ENCODE peak calls at places on chromosomes 11 and 22, in five cellular contexts. P is HCT116; J is astrocyte of the spinal cord; F is CD4-positive, alpha-beta T cell; K is astrocyte of the cerebellum. A is an unnamed sample.

GRCh38 chr22:19921544-19922081 is 20.0 kb upstream of the COMT start:
- DNase-seq in P (no peak), J (no peak), F (no peak), K (no peak), A (no peak)

GRCh38 chr11:1875093-1875785 is 16.5 kb downstream of the PRR33 start:
- DNase-seq in P (no peak), J (no peak), F (no peak), K (no peak), A (no peak)

GRCh38 chr22:26323013-26323412 is 106.0 kb upstream of the ASPHD2 start:
- DNase-seq in P (no peak), J (no peak), F (no peak), K (no peak), A (no peak)

GRCh38 chr11:34624069-34624468 is 3.2 kb downstream of the EHF start:
- DNase-seq in P (no peak), J (no peak), F (no peak), K (no peak), A (peak)

GRCh38 chr11:7583248-7583647 is 69.4 kb downstream of the PPFIBP2 start:
- DNase-seq in P (no peak), J (no peak), F (no peak), K (no peak), A (no peak)

GRCh38 chr11:40293655-40294342 is 1165.7 kb downstream of the LRRC4C start:
- DNase-seq in P (no peak), J (peak), F (no peak), K (peak), A (no peak)

GRCh38 chr11:118878187-118878586 is 5.5 kb upstream of the CXCR5 start:
- DNase-seq in P (no peak), J (no peak), F (no peak), K (no peak), A (no peak)

GRCh38 chr11:70038034-70038834 is 39.9 kb upstream of the ANO1 start:
- DNase-seq in P (no peak), J (no peak), F (no peak), K (no peak), A (no peak)

GRCh38 chr11:71564430-71564829 is 933 bp upstream of the KRTAP5-10 start:
- DNase-seq in P (no peak), J (no peak), F (no peak), K (no peak), A (no peak)

GRCh38 chr11:6565988-6566703 is 37.3 kb downstream of the RRP8 start:
- DNase-seq in P (no peak), J (no peak), F (no peak), K (no peak), A (no peak)

GRCh38 chr11:95282337-95282751 is 51.3 kb upstream of the SESN3 start:
- DNase-seq in P (no peak), J (no peak), F (no peak), K (no peak), A (no peak)

GRCh38 chr11:6334806-6335205 is 14.5 kb upstream of the CAVIN3 start:
- DNase-seq in P (no peak), J (no peak), F (no peak), K (no peak), A (no peak)

GRCh38 chr11:112132737-112133136 is 31.2 kb downstream of the IL18 start:
- DNase-seq in P (no peak), J (no peak), F (no peak), K (no peak), A (no peak)

GRCh38 chr11:7538466-7539454 is 25.0 kb downstream of the PPFIBP2 start:
- DNase-seq in P (no peak), J (no peak), F (no peak), K (no peak), A (no peak)

GRCh38 chr11:124541204-124541603 is 2.2 kb downstream of the OR8B12 start:
- DNase-seq in P (no peak), J (no peak), F (no peak), K (no peak), A (no peak)

GRCh38 chr22:17884951-17885350 is 110.7 kb upstream of the BID start:
- DNase-seq in P (no peak), J (no peak), F (no peak), K (no peak), A (no peak)

GRCh38 chr22:46105494-46106278 is 44.6 kb upstream of the PPARA start:
- DNase-seq in P (no peak), J (peak), F (no peak), K (peak), A (no peak)

GRCh38 chr11:4092031-4092430 is 2.6 kb upstream of the RRM1 start:
- DNase-seq in P (no peak), J (no peak), F (no peak), K (no peak), A (no peak)

GRCh38 chr11:102220728-102221467 is 96.4 kb upstream of the BIRC3 start:
- DNase-seq in P (no peak), J (peak), F (no peak), K (no peak), A (no peak)